ENCODE peak calls at places on chromosomes 3 and 15, in seven cellular contexts. J, R, X, Y, V, O and S are unnamed samples.

GRCh38 chr3:129240436-129240835 is 9.0 kb upstream of the COPG1 start:
- DNase-seq in J (no peak), R (peak), X (peak), Y (no peak), V (no peak), O (no peak), S (no peak)

GRCh38 chr15:99502182-99502581 is 63.6 kb upstream of the MEF2A start:
- DNase-seq in J (no peak), R (no peak), X (no peak), Y (no peak), V (no peak), O (no peak), S (no peak)

GRCh38 chr3:71063768-71064287 is 519.7 kb downstream of the FOXP1 start:
- DNase-seq in J (no peak), R (no peak), X (peak), Y (no peak), V (peak), O (peak), S (no peak)

GRCh38 chr15:87973456-87974215 is 282.9 kb downstream of the NTRK3 start:
- DNase-seq in J (no peak), R (no peak), X (no peak), Y (no peak), V (no peak), O (no peak), S (no peak)

GRCh38 chr3:148366743-148367410 is 330.8 kb upstream of the AGTR1 start:
- DNase-seq in J (no peak), R (peak), X (peak), Y (no peak), V (peak), O (no peak), S (no peak)

GRCh38 chr15:68466876-68467275 is 34.9 kb upstream of the ITGA11 start:
- DNase-seq in J (no peak), R (no peak), X (no peak), Y (no peak), V (no peak), O (no peak), S (no peak)

GRCh38 chr3:53102601-53103147 is 27.6 kb downstream of the RFT1 start:
- DNase-seq in J (no peak), R (no peak), X (no peak), Y (no peak), V (no peak), O (peak), S (no peak)

GRCh38 chr15:85633859-85634258 is 160.9 kb downstream of the KLHL25 start:
- DNase-seq in J (no peak), R (no peak), X (no peak), Y (no peak), V (no peak), O (no peak), S (no peak)

GRCh38 chr3:97485206-97485605 is 279.4 kb upstream of the ARL6 start:
- DNase-seq in J (no peak), R (no peak), X (no peak), Y (no peak), V (no peak), O (no peak), S (no peak)

GRCh38 chr3:150925751-150926201 is 20.5 kb upstream of the MINDY4B start:
- DNase-seq in J (peak), R (no peak), X (peak), Y (peak), V (peak), O (peak), S (no peak)

GRCh38 chr3:8499181-8499611 is 2.4 kb upstream of the LMCD1 start:
- DNase-seq in J (peak), R (no peak), X (no peak), Y (no peak), V (no peak), O (no peak), S (no peak)

GRCh38 chr15:65303687-65304392 is 637 bp upstream of the RNU5B-1 start:
- DNase-seq in J (peak), R (peak), X (peak), Y (peak), V (peak), O (peak), S (peak)

GRCh38 chr3:39065197-39065596 is 13.4 kb downstream of the WDR48 start:
- DNase-seq in J (peak), R (peak), X (peak), Y (no peak), V (peak), O (peak), S (no peak)

DNA sequence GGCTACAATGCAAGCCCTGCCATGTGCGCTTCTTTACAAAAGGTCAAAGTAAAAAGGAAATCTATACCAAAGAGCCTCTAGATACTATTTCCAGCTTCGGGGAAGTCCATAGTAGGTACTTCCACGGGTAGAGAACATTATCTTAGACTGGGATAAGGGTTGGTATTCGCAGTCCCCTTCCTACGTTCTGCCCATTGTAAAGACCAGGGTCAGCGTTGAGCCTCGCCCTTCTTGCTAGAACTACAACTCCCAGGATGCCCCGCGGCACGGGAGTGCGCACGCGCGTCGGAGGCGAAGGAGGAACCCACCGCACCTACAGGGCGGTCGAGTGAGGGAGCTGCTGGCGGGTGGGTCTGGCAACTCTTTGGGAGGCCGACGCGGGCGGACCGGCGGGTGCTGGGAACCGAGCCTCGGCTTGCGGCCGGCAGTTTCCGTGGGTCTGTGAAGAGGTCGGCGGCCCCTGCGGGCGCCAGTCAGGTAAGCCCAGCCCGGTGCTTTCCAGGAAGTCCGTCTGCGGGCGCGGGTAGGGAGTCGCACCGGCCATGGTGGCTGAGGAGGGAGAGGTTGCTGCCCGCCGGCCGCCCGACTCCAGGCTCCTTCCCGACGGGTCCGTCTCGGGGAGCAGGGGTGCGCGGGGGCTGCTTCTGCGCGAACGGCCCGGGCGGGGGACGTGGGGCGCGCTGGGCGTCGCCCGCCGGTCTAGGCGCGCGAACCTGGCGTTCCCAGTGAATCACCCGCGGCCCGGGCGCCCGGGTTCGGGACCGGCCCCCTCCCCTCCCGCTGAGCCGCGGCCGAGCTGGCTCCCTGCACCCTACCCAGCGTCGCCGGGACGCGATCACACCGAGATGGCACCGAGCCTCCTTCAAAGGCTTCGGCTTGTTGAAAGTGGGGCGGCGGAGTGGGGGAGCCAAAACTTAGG is at the start of gene TMOD3:
- DNase-seq in J (peak), R (peak), X (peak), Y (peak), V (peak), O (peak), S (peak)
- TF ChIP-seq CTCF in J (no peak), R (no peak), X (no peak), Y (no peak), V (no peak), O (no peak), S (peak)

GRCh38 chr3:185049710-185050109 is 103.2 kb downstream of the C3orf70 start:
- DNase-seq in J (no peak), R (no peak), X (no peak), Y (no peak), V (no peak), O (no peak), S (no peak)
- TF ChIP-seq CTCF in J (peak), R (peak), X (no peak), Y (no peak), V (no peak), O (no peak), S (no peak)

GRCh38 chr3:67329358-67329757 is 325.1 kb downstream of the SUCLG2 start:
- DNase-seq in J (no peak), R (no peak), X (no peak), Y (no peak), V (no peak), O (no peak), S (no peak)
- TF ChIP-seq CTCF in J (no peak), R (no peak), X (no peak), Y (no peak), V (no peak), O (no peak), S (no peak)

GRCh38 chr15:49876401-49877038 is 242.5 kb downstream of the ATP8B4 start:
- DNase-seq in J (peak), R (no peak), X (no peak), Y (no peak), V (no peak), O (no peak), S (no peak)
- TF ChIP-seq CTCF in J (peak), R (no peak), X (peak), Y (no peak), V (no peak), O (peak), S (no peak)

GRCh38 chr3:139677341-139678155 is at the start of gene NMNAT3:
- DNase-seq in J (peak), R (no peak), X (peak), Y (peak), V (peak), O (peak), S (peak)
- TF ChIP-seq CTCF in J (no peak), R (no peak), X (no peak), Y (no peak), V (no peak), O (no peak), S (no peak)

DNA sequence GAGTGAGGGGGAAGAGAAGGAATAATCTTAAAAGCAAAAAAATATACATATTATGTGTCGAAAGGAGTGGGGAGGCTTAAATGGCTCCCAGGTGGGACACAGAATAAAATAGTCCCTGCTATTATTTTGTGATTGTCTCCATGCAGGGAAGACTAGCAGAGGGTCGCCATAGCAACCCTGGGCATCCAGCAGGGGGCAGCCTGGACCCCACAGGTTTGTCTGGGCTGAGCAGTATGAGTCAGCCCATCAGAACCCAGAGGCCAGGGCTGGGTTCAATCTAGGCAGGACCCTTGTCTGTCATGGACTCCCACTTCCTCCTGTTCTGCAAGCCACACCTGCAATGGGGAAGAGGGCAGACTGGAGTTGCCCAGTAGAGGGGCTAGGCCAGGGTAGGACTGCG is 17.6 kb upstream of the LINGO1 start:
- DNase-seq in J (peak), R (no peak), X (peak), Y (no peak), V (no peak), O (peak), S (no peak)
- TF ChIP-seq CTCF in J (peak), R (peak), X (peak), Y (peak), V (no peak), O (peak), S (peak)

GRCh38 chr3:186598108-186598784 is 14.6 kb upstream of the AHSG start:
- DNase-seq in J (no peak), R (no peak), X (peak), Y (no peak), V (no peak), O (no peak), S (no peak)
- TF ChIP-seq CTCF in J (no peak), R (no peak), X (no peak), Y (no peak), V (no peak), O (no peak), S (no peak)

GRCh38 chr3:90092994-90093393 is 985.6 kb downstream of the EPHA3 start:
- DNase-seq in J (no peak), R (peak), X (peak), Y (no peak), V (peak), O (peak), S (no peak)
- TF ChIP-seq CTCF in J (peak), R (peak), X (peak), Y (peak), V (peak), O (peak), S (peak)

GRCh38 chr15:56739964-56740640 is 6.8 kb upstream of the ZNF280D start:
- DNase-seq in J (peak), R (no peak), X (peak), Y (no peak), V (no peak), O (peak), S (no peak)
- TF ChIP-seq CTCF in J (peak), R (peak), X (peak), Y (no peak), V (no peak), O (no peak), S (no peak)